ENCODE peak calls at places on chromosome X, in five cellular contexts. One of them, this sample, is unnamed.

GRCh38 chrX:45760187-45760742 is 559.6 kb upstream of the DIPK2B start:
- DNase-seq in endodermal cell: no peak
- DNase-seq in tibial artery: no peak
- DNase-seq in testis: no peak
- DNase-seq in lung: no peak
- DNase-seq in this sample: no peak

GRCh38 chrX:117707948-117708743 is 408.5 kb downstream of the KLHL13 start:
- DNase-seq in endodermal cell: no peak
- DNase-seq in tibial artery: no peak
- DNase-seq in testis: no peak
- DNase-seq in lung: no peak
- DNase-seq in this sample: no peak

GRCh38 chrX:109826954-109827708 is 94.1 kb upstream of the ACSL4 start:
- DNase-seq in endodermal cell: no peak
- DNase-seq in tibial artery: no peak
- DNase-seq in testis: no peak
- DNase-seq in lung: no peak
- DNase-seq in this sample: peak

GRCh38 chrX:130799393-130799792 is 103.6 kb downstream of the ENOX2 start:
- DNase-seq in endodermal cell: no peak
- DNase-seq in tibial artery: no peak
- DNase-seq in testis: no peak
- DNase-seq in lung: no peak
- DNase-seq in this sample: peak

GRCh38 chrX:71671043-71671829 is 3.9 kb downstream of the LOC101059915 start:
- DNase-seq in endodermal cell: no peak
- DNase-seq in tibial artery: no peak
- DNase-seq in testis: no peak
- DNase-seq in lung: no peak
- DNase-seq in this sample: no peak

GRCh38 chrX:96027363-96027894 is 657.2 kb upstream of the DIAPH2 start:
- DNase-seq in endodermal cell: no peak
- DNase-seq in tibial artery: peak
- DNase-seq in testis: no peak
- DNase-seq in lung: no peak
- DNase-seq in this sample: no peak

GRCh38 chrX:38973327-38973726 is 172.1 kb downstream of the MID1IP1 start:
- DNase-seq in endodermal cell: no peak
- DNase-seq in tibial artery: no peak
- DNase-seq in testis: no peak
- DNase-seq in lung: no peak
- DNase-seq in this sample: no peak

GRCh38 chrX:73963682-73964081 is 340.3 kb upstream of the ZCCHC13 start:
- DNase-seq in endodermal cell: no peak
- DNase-seq in tibial artery: peak
- DNase-seq in testis: peak
- DNase-seq in lung: no peak
- DNase-seq in this sample: no peak

GRCh38 chrX:25976683-25977310 is 161.3 kb upstream of the MAGEB18 start:
- DNase-seq in endodermal cell: peak
- DNase-seq in tibial artery: no peak
- DNase-seq in testis: no peak
- DNase-seq in lung: no peak
- DNase-seq in this sample: no peak

GRCh38 chrX:45710081-45710801 is 509.6 kb upstream of the DIPK2B start:
- DNase-seq in endodermal cell: no peak
- DNase-seq in tibial artery: no peak
- DNase-seq in testis: no peak
- DNase-seq in lung: no peak
- DNase-seq in this sample: peak

GRCh38 chrX:46620505-46620904 is 46.9 kb downstream of the CHST7 start:
- DNase-seq in endodermal cell: no peak
- DNase-seq in tibial artery: no peak
- DNase-seq in testis: no peak
- DNase-seq in lung: no peak
- DNase-seq in this sample: no peak

GRCh38 chrX:68692651-68693050 is 45.2 kb downstream of the STARD8 start:
- DNase-seq in endodermal cell: no peak
- DNase-seq in tibial artery: no peak
- DNase-seq in testis: no peak
- DNase-seq in lung: no peak
- DNase-seq in this sample: no peak

GRCh38 chrX:110846071-110846470 is 50.5 kb upstream of the CHRDL1 start:
- DNase-seq in endodermal cell: no peak
- DNase-seq in tibial artery: no peak
- DNase-seq in testis: no peak
- DNase-seq in lung: no peak
- DNase-seq in this sample: no peak

GRCh38 chrX:101057095-101057714 is 5.3 kb upstream of the TRMT2B start:
- DNase-seq in endodermal cell: no peak
- DNase-seq in tibial artery: no peak
- DNase-seq in testis: no peak
- DNase-seq in lung: no peak
- DNase-seq in this sample: no peak

GRCh38 chrX:103362504-103362903 is 6.2 kb downstream of the TCEAL9 start:
- DNase-seq in endodermal cell: no peak
- DNase-seq in tibial artery: no peak
- DNase-seq in testis: no peak
- DNase-seq in lung: no peak
- DNase-seq in this sample: no peak

GRCh38 chrX:138986235-138986634 is 274.7 kb upstream of the FGF13 start:
- DNase-seq in endodermal cell: no peak
- DNase-seq in tibial artery: no peak
- DNase-seq in testis: no peak
- DNase-seq in lung: no peak
- DNase-seq in this sample: no peak

GRCh38 chrX:132022115-132022862 is 813 bp upstream of the STK26 start:
- DNase-seq in endodermal cell: no peak
- DNase-seq in tibial artery: no peak
- DNase-seq in testis: no peak
- DNase-seq in lung: no peak
- DNase-seq in this sample: no peak

GRCh38 chrX:40106677-40107290 is 9.0 kb upstream of the BCOR start:
- DNase-seq in endodermal cell: no peak
- DNase-seq in tibial artery: no peak
- DNase-seq in testis: no peak
- DNase-seq in lung: no peak
- DNase-seq in this sample: no peak

GRCh38 chrX:40107291-40108083 is 9.7 kb upstream of the BCOR start:
- DNase-seq in endodermal cell: peak
- DNase-seq in tibial artery: no peak
- DNase-seq in testis: peak
- DNase-seq in lung: no peak
- DNase-seq in this sample: no peak

GRCh38 chrX:40109288-40110008 is 11.7 kb upstream of the BCOR start:
- DNase-seq in endodermal cell: peak
- DNase-seq in tibial artery: no peak
- DNase-seq in testis: peak
- DNase-seq in lung: no peak
- DNase-seq in this sample: no peak

GRCh38 chrX:40108959-40109287 is 11.2 kb upstream of the BCOR start:
- DNase-seq in endodermal cell: peak
- DNase-seq in tibial artery: no peak
- DNase-seq in testis: peak
- DNase-seq in lung: no peak
- DNase-seq in this sample: no peak

DNA sequence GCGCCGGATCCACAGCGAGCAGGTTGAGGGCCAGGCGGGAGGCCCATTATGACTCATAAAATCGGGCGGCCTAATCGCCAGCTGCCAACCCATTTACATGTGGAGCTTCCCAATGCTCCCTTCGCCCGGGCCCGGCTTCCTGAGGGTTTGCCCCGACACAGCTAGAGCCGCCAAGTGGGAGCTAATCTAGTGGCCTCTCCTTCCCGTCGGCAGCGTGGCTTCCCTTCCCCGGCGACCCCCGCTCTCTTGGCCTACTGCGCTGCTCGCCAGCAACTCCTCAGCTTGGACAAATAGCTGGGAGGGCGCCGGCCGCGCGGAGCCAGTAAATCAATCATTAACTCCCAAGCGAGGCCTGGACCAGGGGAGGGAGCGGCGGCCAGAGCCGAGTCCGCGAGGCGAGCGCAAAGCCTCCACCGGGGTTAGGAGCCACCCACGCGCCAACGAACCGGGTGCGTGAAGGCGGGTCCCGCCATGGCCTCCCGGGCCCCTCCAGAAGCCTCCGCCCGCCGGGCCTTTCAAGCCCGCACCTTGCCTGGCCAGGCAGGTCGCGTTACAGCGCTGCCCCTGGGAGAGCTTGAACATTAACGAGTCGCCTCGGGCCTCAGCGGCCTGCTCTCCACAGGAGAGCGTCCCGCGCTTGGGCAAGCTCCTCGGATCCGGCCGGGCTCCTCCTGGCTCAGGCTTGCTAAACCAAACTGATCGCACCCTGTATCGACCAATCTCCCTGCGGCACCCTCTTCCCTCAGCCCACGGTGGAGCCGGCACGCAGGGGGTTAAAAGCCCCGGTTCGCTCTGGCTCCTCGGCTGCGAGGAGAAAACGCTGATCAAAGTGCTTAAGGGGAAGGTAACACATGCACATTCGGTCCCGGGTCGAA is 10.6 kb upstream of the BCOR start:
- DNase-seq in endodermal cell: peak
- DNase-seq in tibial artery: no peak
- DNase-seq in testis: peak
- DNase-seq in lung: no peak
- DNase-seq in this sample: no peak
- H3K4me3 ChIP-seq in endodermal cell: peak
- H3K4me3 ChIP-seq in tibial artery: peak
- H3K4me3 ChIP-seq in testis: peak
- H3K4me3 ChIP-seq in lung: no peak
- H3K4me3 ChIP-seq in this sample: peak

GRCh38 chrX:18898091-18898490 is 85.8 kb downstream of the PHKA2 start:
- DNase-seq in endodermal cell: no peak
- DNase-seq in tibial artery: no peak
- DNase-seq in testis: no peak
- DNase-seq in lung: no peak
- DNase-seq in this sample: no peak
- TF ChIP-seq CTCF in endodermal cell: no peak
- TF ChIP-seq CTCF in tibial artery: no peak
- TF ChIP-seq CTCF in testis: no peak
- TF ChIP-seq CTCF in lung: no peak
- TF ChIP-seq CTCF in this sample: no peak

DNA sequence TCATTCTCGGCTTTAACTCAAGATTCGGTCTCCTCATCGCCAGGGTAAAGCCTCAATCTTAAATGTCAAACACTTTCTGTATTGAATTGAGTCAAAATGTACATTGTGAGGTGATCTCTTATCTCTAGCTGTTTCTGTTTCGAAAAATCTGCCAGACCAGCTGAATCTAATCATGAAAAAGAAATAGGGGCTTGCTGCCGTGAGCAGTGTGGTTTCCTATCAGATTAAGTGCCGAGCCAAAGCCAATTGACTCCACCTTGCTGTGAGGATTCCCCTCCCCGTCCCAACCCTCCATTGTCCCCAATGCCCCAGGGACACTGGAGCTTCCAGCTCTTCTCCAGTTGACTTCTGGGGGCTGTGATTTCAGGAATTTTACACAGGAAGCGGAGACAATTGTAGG is 12.5 kb upstream of the CRLF2 start:
- DNase-seq in endodermal cell: peak
- DNase-seq in tibial artery: no peak
- DNase-seq in testis: no peak
- DNase-seq in lung: no peak
- DNase-seq in this sample: no peak
- H3K4me3 ChIP-seq in endodermal cell: no peak
- H3K4me3 ChIP-seq in tibial artery: no peak
- H3K4me3 ChIP-seq in testis: no peak
- H3K4me3 ChIP-seq in lung: no peak
- H3K4me3 ChIP-seq in this sample: no peak

DNA sequence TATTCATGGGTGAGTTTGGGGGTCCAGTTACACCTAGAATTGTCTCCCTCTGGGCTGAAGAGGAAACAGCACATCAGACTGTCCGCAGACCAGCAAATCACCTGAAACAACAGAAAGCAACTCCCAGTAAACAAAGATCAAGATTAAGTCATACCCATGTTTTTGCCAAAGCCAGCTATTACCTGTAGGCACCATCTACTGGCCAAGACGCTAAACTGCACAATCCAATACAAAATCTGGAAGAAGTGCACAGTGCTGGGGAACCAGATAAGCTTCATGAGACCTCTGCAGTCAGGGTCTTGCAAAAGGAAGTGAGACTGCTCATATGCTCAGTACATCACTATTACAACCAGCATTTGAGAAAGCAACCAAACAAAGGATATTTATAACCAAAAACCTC is 157.5 kb upstream of the ITM2A start:
- DNase-seq in endodermal cell: peak
- DNase-seq in tibial artery: no peak
- DNase-seq in testis: no peak
- DNase-seq in lung: no peak
- DNase-seq in this sample: no peak
- TF ChIP-seq CTCF in endodermal cell: peak
- TF ChIP-seq CTCF in tibial artery: no peak
- TF ChIP-seq CTCF in testis: no peak
- TF ChIP-seq CTCF in lung: no peak
- TF ChIP-seq CTCF in this sample: peak